ENCODE peak calls at places on chromosomes 1 and 21, in six cellular contexts. One of them, this sample, is unnamed.

GRCh38 chr1:33985166-33985565 is 121.3 kb downstream of the HMGB4 start:
- DNase-seq in ascending aorta: no peak
- DNase-seq in bronchial epithelial cell: no peak
- DNase-seq in AG04450: no peak
- DNase-seq in IMR-90: no peak
- DNase-seq in HCT116: no peak
- DNase-seq in this sample: no peak

GRCh38 chr1:201032408-201032807 is 8.9 kb upstream of the KIF21B start:
- DNase-seq in ascending aorta: no peak
- DNase-seq in bronchial epithelial cell: no peak
- DNase-seq in AG04450: no peak
- DNase-seq in IMR-90: no peak
- DNase-seq in HCT116: no peak
- DNase-seq in this sample: no peak

GRCh38 chr21:46151261-46151988 is 4.0 kb downstream of the FTCD start:
- DNase-seq in ascending aorta: peak
- DNase-seq in bronchial epithelial cell: no peak
- DNase-seq in AG04450: no peak
- DNase-seq in IMR-90: no peak
- DNase-seq in HCT116: no peak
- DNase-seq in this sample: no peak

GRCh38 chr1:26724938-26725337 is 29.1 kb downstream of the ARID1A start:
- DNase-seq in ascending aorta: no peak
- DNase-seq in bronchial epithelial cell: no peak
- DNase-seq in AG04450: no peak
- DNase-seq in IMR-90: no peak
- DNase-seq in HCT116: no peak
- DNase-seq in this sample: no peak

GRCh38 chr1:247548092-247548491 is 842 bp upstream of the GCSAML start:
- DNase-seq in ascending aorta: no peak
- DNase-seq in bronchial epithelial cell: no peak
- DNase-seq in AG04450: no peak
- DNase-seq in IMR-90: no peak
- DNase-seq in HCT116: no peak
- DNase-seq in this sample: no peak

GRCh38 chr1:108716437-108717230 is 3.9 kb downstream of the FNDC7 start:
- DNase-seq in ascending aorta: no peak
- DNase-seq in bronchial epithelial cell: no peak
- DNase-seq in AG04450: no peak
- DNase-seq in IMR-90: peak
- DNase-seq in HCT116: no peak
- DNase-seq in this sample: no peak

GRCh38 chr1:69991644-69992043 is 213.7 kb downstream of the LRRC40 start:
- DNase-seq in ascending aorta: no peak
- DNase-seq in bronchial epithelial cell: no peak
- DNase-seq in AG04450: no peak
- DNase-seq in IMR-90: peak
- DNase-seq in HCT116: no peak
- DNase-seq in this sample: peak

GRCh38 chr1:156067262-156067661 is 6.3 kb downstream of the RAB25 start:
- DNase-seq in ascending aorta: no peak
- DNase-seq in bronchial epithelial cell: no peak
- DNase-seq in AG04450: no peak
- DNase-seq in IMR-90: peak
- DNase-seq in HCT116: no peak
- DNase-seq in this sample: no peak

GRCh38 chr1:222975472-222976122 is 160.8 kb downstream of the DISP1 start:
- DNase-seq in ascending aorta: no peak
- DNase-seq in bronchial epithelial cell: no peak
- DNase-seq in AG04450: no peak
- DNase-seq in IMR-90: peak
- DNase-seq in HCT116: no peak
- DNase-seq in this sample: peak

GRCh38 chr1:214367841-214368240 is 86.9 kb downstream of the SMYD2 start:
- DNase-seq in ascending aorta: no peak
- DNase-seq in bronchial epithelial cell: no peak
- DNase-seq in AG04450: no peak
- DNase-seq in IMR-90: no peak
- DNase-seq in HCT116: no peak
- DNase-seq in this sample: no peak

GRCh38 chr21:26444646-26445045 is 128.4 kb downstream of the CYYR1 start:
- DNase-seq in ascending aorta: no peak
- DNase-seq in bronchial epithelial cell: no peak
- DNase-seq in AG04450: no peak
- DNase-seq in IMR-90: no peak
- DNase-seq in HCT116: no peak
- DNase-seq in this sample: no peak

GRCh38 chr1:219973221-219973620 is 44.9 kb upstream of the SLC30A10 start:
- DNase-seq in ascending aorta: no peak
- DNase-seq in bronchial epithelial cell: no peak
- DNase-seq in AG04450: no peak
- DNase-seq in IMR-90: no peak
- DNase-seq in HCT116: no peak
- DNase-seq in this sample: no peak

GRCh38 chr1:3192825-3193224 is 123.8 kb downstream of the PRDM16 start:
- DNase-seq in ascending aorta: peak
- DNase-seq in bronchial epithelial cell: no peak
- DNase-seq in AG04450: no peak
- DNase-seq in IMR-90: no peak
- DNase-seq in HCT116: no peak
- DNase-seq in this sample: no peak

GRCh38 chr21:45534591-45535331 is 7.5 kb downstream of the SLC19A1 start:
- DNase-seq in ascending aorta: peak
- DNase-seq in bronchial epithelial cell: no peak
- DNase-seq in AG04450: no peak
- DNase-seq in IMR-90: no peak
- DNase-seq in HCT116: no peak
- DNase-seq in this sample: no peak

GRCh38 chr1:145872421-145872891 is 13.2 kb downstream of the ANKRD35 start:
- DNase-seq in ascending aorta: no peak
- DNase-seq in bronchial epithelial cell: no peak
- DNase-seq in AG04450: no peak
- DNase-seq in IMR-90: peak
- DNase-seq in HCT116: no peak
- DNase-seq in this sample: peak

GRCh38 chr1:150186789-150187559 is 37.3 kb downstream of the PLEKHO1 start:
- DNase-seq in ascending aorta: no peak
- DNase-seq in bronchial epithelial cell: peak
- DNase-seq in AG04450: no peak
- DNase-seq in IMR-90: peak
- DNase-seq in HCT116: peak
- DNase-seq in this sample: peak

GRCh38 chr1:244454412-244454811 is 2.7 kb upstream of the ADSS2 start:
- DNase-seq in ascending aorta: no peak
- DNase-seq in bronchial epithelial cell: peak
- DNase-seq in AG04450: no peak
- DNase-seq in IMR-90: no peak
- DNase-seq in HCT116: no peak
- DNase-seq in this sample: no peak

DNA sequence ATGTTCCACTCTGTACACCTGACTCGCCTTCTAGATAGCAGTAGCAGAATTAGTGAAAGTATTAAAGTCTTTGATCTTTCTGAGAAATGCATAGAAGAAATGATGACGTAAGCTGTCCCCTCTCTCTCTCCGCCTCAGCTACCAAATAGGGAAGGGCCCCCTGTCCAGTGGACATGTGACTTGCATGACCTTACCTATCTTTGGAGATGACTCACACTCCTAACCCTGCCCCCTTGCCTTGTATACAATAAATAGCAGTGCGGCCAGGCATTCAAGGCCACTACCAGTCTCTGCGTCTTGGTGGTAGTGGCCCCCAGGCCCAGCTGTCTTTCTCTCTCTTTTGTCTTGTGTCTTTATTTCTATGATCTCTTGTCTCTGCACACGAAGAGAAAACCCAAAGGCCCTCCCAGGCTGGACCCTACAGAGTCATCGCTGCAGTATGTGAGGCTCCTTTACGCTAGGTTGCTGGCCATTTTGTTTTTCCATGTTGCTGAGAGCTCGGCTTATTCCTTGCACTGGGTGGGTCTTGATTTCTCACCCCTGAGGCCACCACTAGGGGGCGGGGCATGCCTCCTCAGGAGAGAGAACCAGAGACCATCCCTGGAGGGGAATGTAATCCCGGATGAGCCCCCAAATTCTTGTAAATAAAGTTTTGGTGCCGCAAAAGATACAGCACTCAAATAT is 16.0 kb upstream of the ZBTB8B start:
- DNase-seq in ascending aorta: no peak
- DNase-seq in bronchial epithelial cell: no peak
- DNase-seq in AG04450: no peak
- DNase-seq in IMR-90: no peak
- DNase-seq in HCT116: peak
- DNase-seq in this sample: peak
- TF ChIP-seq CTCF in ascending aorta: no peak
- TF ChIP-seq CTCF in bronchial epithelial cell: peak
- TF ChIP-seq CTCF in AG04450: peak
- TF ChIP-seq CTCF in IMR-90: no peak
- TF ChIP-seq CTCF in HCT116: peak
- TF ChIP-seq CTCF in this sample: peak

GRCh38 chr1:226679303-226679702 is 59.8 kb downstream of the ITPKB start:
- DNase-seq in ascending aorta: no peak
- DNase-seq in bronchial epithelial cell: no peak
- DNase-seq in AG04450: no peak
- DNase-seq in IMR-90: no peak
- DNase-seq in HCT116: no peak
- DNase-seq in this sample: no peak

GRCh38 chr1:226679853-226680516 is 59.1 kb downstream of the ITPKB start:
- DNase-seq in ascending aorta: no peak
- DNase-seq in bronchial epithelial cell: no peak
- DNase-seq in AG04450: no peak
- DNase-seq in IMR-90: peak
- DNase-seq in HCT116: no peak
- DNase-seq in this sample: peak

GRCh38 chr1:226678701-226679100 is 60.4 kb downstream of the ITPKB start:
- DNase-seq in ascending aorta: no peak
- DNase-seq in bronchial epithelial cell: no peak
- DNase-seq in AG04450: no peak
- DNase-seq in IMR-90: no peak
- DNase-seq in HCT116: no peak
- DNase-seq in this sample: no peak

GRCh38 chr1:226681652-226682493 is 57.2 kb downstream of the ITPKB start:
- DNase-seq in ascending aorta: no peak
- DNase-seq in bronchial epithelial cell: no peak
- DNase-seq in AG04450: no peak
- DNase-seq in IMR-90: no peak
- DNase-seq in HCT116: no peak
- DNase-seq in this sample: no peak

GRCh38 chr1:226680653-226681052 is 58.4 kb downstream of the ITPKB start:
- DNase-seq in ascending aorta: no peak
- DNase-seq in bronchial epithelial cell: no peak
- DNase-seq in AG04450: no peak
- DNase-seq in IMR-90: no peak
- DNase-seq in HCT116: no peak
- DNase-seq in this sample: no peak
- H3K4me3 ChIP-seq in ascending aorta: peak
- H3K4me3 ChIP-seq in bronchial epithelial cell: no peak
- H3K4me3 ChIP-seq in AG04450: no peak
- H3K4me3 ChIP-seq in IMR-90: no peak
- H3K4me3 ChIP-seq in HCT116: no peak
- H3K4me3 ChIP-seq in this sample: no peak

DNA sequence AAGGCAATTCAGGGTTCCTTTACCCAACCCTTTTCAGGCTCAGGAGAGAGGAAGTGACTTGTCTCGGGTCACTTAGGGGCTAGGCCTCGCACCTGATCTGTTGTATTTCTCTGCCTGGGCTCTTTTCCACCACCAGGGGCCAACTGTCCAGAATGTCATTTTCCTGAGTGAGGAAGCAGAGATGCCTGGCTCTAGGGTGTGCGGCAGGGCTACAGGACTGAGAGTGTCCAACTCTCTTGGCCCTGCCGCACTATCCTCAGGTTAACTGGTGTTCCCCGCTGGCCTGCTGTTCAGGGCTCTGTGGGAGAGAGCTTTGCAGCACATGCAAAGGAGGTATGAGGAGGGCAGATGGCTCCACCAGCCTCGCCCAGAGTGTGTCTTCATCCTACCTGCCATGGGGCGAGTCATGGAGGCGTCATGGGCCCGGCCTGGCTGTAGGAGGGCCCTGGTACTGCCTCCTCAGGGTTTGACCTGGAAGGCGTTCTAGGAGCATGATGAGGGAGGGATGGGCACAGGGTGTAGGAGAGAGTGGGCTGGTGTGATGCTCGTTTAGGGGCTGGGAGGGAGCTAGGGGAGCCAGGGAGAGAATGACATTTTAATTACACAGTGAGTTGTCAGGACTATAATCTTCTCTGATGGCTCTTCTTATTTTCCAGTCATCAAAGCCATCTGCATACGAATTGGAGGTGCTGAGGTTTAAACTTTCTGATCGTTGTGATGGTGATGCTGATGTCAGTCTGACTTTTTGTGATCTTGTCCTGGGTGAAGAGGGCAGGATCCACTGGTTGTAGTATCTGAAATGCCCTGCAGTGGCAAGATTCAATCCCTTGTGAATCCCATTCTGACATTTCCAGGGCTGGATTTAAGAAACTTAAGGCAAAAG is 128.4 kb downstream of the NOS1AP start:
- DNase-seq in ascending aorta: no peak
- DNase-seq in bronchial epithelial cell: no peak
- DNase-seq in AG04450: no peak
- DNase-seq in IMR-90: no peak
- DNase-seq in HCT116: no peak
- DNase-seq in this sample: no peak
- TF ChIP-seq CTCF in ascending aorta: no peak
- TF ChIP-seq CTCF in bronchial epithelial cell: no peak
- TF ChIP-seq CTCF in AG04450: no peak
- TF ChIP-seq CTCF in IMR-90: no peak
- TF ChIP-seq CTCF in HCT116: peak
- TF ChIP-seq CTCF in this sample: no peak

GRCh38 chr1:233615571-233615970 is 1.7 kb downstream of the KCNK1 start:
- DNase-seq in ascending aorta: no peak
- DNase-seq in bronchial epithelial cell: peak
- DNase-seq in AG04450: no peak
- DNase-seq in IMR-90: no peak
- DNase-seq in HCT116: no peak
- DNase-seq in this sample: no peak
- H3K4me3 ChIP-seq in ascending aorta: peak
- H3K4me3 ChIP-seq in bronchial epithelial cell: peak
- H3K4me3 ChIP-seq in AG04450: no peak
- H3K4me3 ChIP-seq in IMR-90: peak
- H3K4me3 ChIP-seq in HCT116: peak
- H3K4me3 ChIP-seq in this sample: no peak

GRCh38 chr1:170765712-170766330 is 101.9 kb downstream of the PRRX1 start:
- DNase-seq in ascending aorta: no peak
- DNase-seq in bronchial epithelial cell: peak
- DNase-seq in AG04450: peak
- DNase-seq in IMR-90: peak
- DNase-seq in HCT116: peak
- DNase-seq in this sample: peak
- TF ChIP-seq CTCF in ascending aorta: peak
- TF ChIP-seq CTCF in bronchial epithelial cell: peak
- TF ChIP-seq CTCF in AG04450: peak
- TF ChIP-seq CTCF in IMR-90: peak
- TF ChIP-seq CTCF in HCT116: peak
- TF ChIP-seq CTCF in this sample: peak

GRCh38 chr1:164754088-164754600 is 195.2 kb downstream of the PBX1 start:
- DNase-seq in ascending aorta: no peak
- DNase-seq in bronchial epithelial cell: peak
- DNase-seq in AG04450: no peak
- DNase-seq in IMR-90: peak
- DNase-seq in HCT116: no peak
- DNase-seq in this sample: peak
- H3K4me3 ChIP-seq in ascending aorta: peak
- H3K4me3 ChIP-seq in bronchial epithelial cell: no peak
- H3K4me3 ChIP-seq in AG04450: no peak
- H3K4me3 ChIP-seq in IMR-90: no peak
- H3K4me3 ChIP-seq in HCT116: no peak
- H3K4me3 ChIP-seq in this sample: no peak